ENCODE peak calls at places on chromosome 9, in seven cellular contexts. V is HCT116, S is GM12878, Z is Karpas-422, B is fibroblast of lung, W is endothelial cell of umbilical vein, A is neuronal stem cell. L is an unnamed sample.

GRCh38 chr9:8628771-8629170 is 829.2 kb upstream of the DMAC1 start:
- DNase-seq in V (no peak), S (no peak), Z (no peak), B (no peak), W (no peak), A (no peak), L (no peak)

GRCh38 chr9:36787709-36788108 is 215.0 kb downstream of the MELK start:
- DNase-seq in V (no peak), S (no peak), Z (no peak), B (no peak), W (no peak), A (no peak), L (no peak)

GRCh38 chr9:36976371-36977030 is 57.6 kb downstream of the PAX5 start:
- DNase-seq in V (no peak), S (no peak), Z (no peak), B (no peak), W (no peak), A (no peak), L (no peak)

GRCh38 chr9:96660693-96661248 is 5.7 kb upstream of the PRXL2C start:
- DNase-seq in V (no peak), S (peak; percentile 11), Z (no peak), B (no peak), W (no peak), A (no peak), L (no peak)

GRCh38 chr9:37971107-37971459 is 67.2 kb upstream of the SLC25A51 start:
- DNase-seq in V (no peak), S (no peak), Z (no peak), B (no peak), W (no peak), A (no peak), L (peak; percentile 22)

GRCh38 chr9:81028504-81028903 is 660.8 kb downstream of the TLE1 start:
- DNase-seq in V (peak; percentile 42), S (no peak), Z (no peak), B (peak; percentile 87), W (peak; percentile 61), A (no peak), L (no peak)

GRCh38 chr9:13410566-13411031 is 131.1 kb upstream of the MPDZ start:
- DNase-seq in V (no peak), S (no peak), Z (no peak), B (no peak), W (peak; percentile 80), A (no peak), L (no peak)

GRCh38 chr9:112115955-112116354 is 59.1 kb downstream of the SUSD1 start:
- DNase-seq in V (no peak), S (no peak), Z (no peak), B (no peak), W (no peak), A (no peak), L (no peak)

GRCh38 chr9:78238061-78239038 is 2.5 kb downstream of the CEP78 start:
- DNase-seq in V (no peak), S (no peak), Z (no peak), B (no peak), W (no peak), A (no peak), L (no peak)

GRCh38 chr9:113903514-113904077 is 27.5 kb downstream of the ZNF618 start:
- DNase-seq in V (no peak), S (no peak), Z (no peak), B (no peak), W (no peak), A (no peak), L (no peak)

GRCh38 chr9:115691097-115691496 is 462.5 kb upstream of the PAPPA start:
- DNase-seq in V (no peak), S (no peak), Z (no peak), B (peak; percentile 96), W (no peak), A (no peak), L (no peak)

GRCh38 chr9:36584626-36585460 is 12.1 kb downstream of the MELK start:
- DNase-seq in V (no peak), S (no peak), Z (no peak), B (no peak), W (no peak), A (no peak), L (no peak)

GRCh38 chr9:33750307-33750838 is 45.0 kb upstream of the PRSS3 start:
- DNase-seq in V (no peak), S (no peak), Z (no peak), B (no peak), W (no peak), A (no peak), L (no peak)

GRCh38 chr9:74220327-74220726 is 276.8 kb upstream of the RORB start:
- DNase-seq in V (no peak), S (no peak), Z (no peak), B (no peak), W (no peak), A (no peak), L (no peak)

GRCh38 chr9:121861501-121862180 is 210.2 kb downstream of the DAB2IP start:
- DNase-seq in V (peak; percentile 31), S (no peak), Z (peak; percentile 66), B (no peak), W (peak; percentile 32), A (no peak), L (no peak)

GRCh38 chr9:16361118-16361517 is 509.4 kb downstream of the BNC2 start:
- DNase-seq in V (no peak), S (no peak), Z (no peak), B (no peak), W (no peak), A (no peak), L (no peak)

GRCh38 chr9:120901704-120902103 is 24.7 kb upstream of the PHF19 start:
- DNase-seq in V (no peak), S (no peak), Z (no peak), B (no peak), W (no peak), A (no peak), L (no peak)

GRCh38 chr9:76654575-76654974 is 109.7 kb upstream of the PCA3 start:
- DNase-seq in V (no peak), S (no peak), Z (no peak), B (peak; percentile 97), W (peak; percentile 68), A (no peak), L (no peak)

GRCh38 chr9:112239284-112239683 is 64.2 kb upstream of the SUSD1 start:
- DNase-seq in V (peak; percentile 7), S (no peak), Z (no peak), B (no peak), W (no peak), A (no peak), L (no peak)

GRCh38 chr9:128731691-128732090 is 7.8 kb upstream of the ZDHHC12 start:
- DNase-seq in V (no peak), S (no peak), Z (no peak), B (no peak), W (no peak), A (no peak), L (no peak)

GRCh38 chr9:81113408-81114124 is 575.8 kb downstream of the TLE1 start:
- DNase-seq in V (no peak), S (no peak), Z (no peak), B (no peak), W (no peak), A (no peak), L (no peak)

GRCh38 chr9:841371-842209 is at the start of gene DMRT1:
- DNase-seq in V (no peak), S (no peak), Z (no peak), B (no peak), W (no peak), A (peak; percentile 54), L (no peak)

GRCh38 chr9:129175825-129176633 is 2.0 kb downstream of the IER5L start:
- DNase-seq in V (peak; percentile 89), S (peak; percentile 49), Z (peak; percentile 80), B (peak; percentile 95), W (peak; percentile 84), A (peak; percentile 84), L (peak; percentile 94)

GRCh38 chr9:95044731-95045508 is 272.6 kb downstream of the FANCC start:
- DNase-seq in V (no peak), S (no peak), Z (no peak), B (no peak), W (no peak), A (peak; percentile 69), L (peak; percentile 82)

GRCh38 chr9:6925841-6926240 is 168.1 kb downstream of the KDM4C start:
- DNase-seq in V (no peak), S (no peak), Z (no peak), B (no peak), W (no peak), A (no peak), L (no peak)

GRCh38 chr9:84381508-84381907 is 41.0 kb upstream of the SLC28A3 start:
- DNase-seq in V (no peak), S (no peak), Z (no peak), B (no peak), W (no peak), A (no peak), L (no peak)

GRCh38 chr9:93908591-93909241 is 46.4 kb downstream of the BARX1 start:
- DNase-seq in V (no peak), S (no peak), Z (peak; percentile 61), B (no peak), W (no peak), A (no peak), L (no peak)

GRCh38 chr9:127392976-127393375 is 4.0 kb upstream of the SLC2A8 start:
- DNase-seq in V (no peak), S (no peak), Z (no peak), B (no peak), W (no peak), A (no peak), L (no peak)
- H3K9ac ChIP-seq in V (no peak overlapping the region), S (no peak overlapping the region), Z (no peak overlapping the region), B (no peak overlapping the region), W (no peak overlapping the region), A (no peak overlapping the region), L (no peak overlapping the region)

GRCh38 chr9:22970434-22970975 is 523.9 kb downstream of the DMRTA1 start:
- DNase-seq in V (no peak), S (no peak), Z (no peak), B (no peak), W (no peak), A (no peak), L (no peak)

GRCh38 chr9:22975921-22976320 is 529.3 kb downstream of the DMRTA1 start:
- DNase-seq in V (no peak), S (no peak), Z (no peak), B (no peak), W (peak; percentile 25), A (no peak), L (no peak)

GRCh38 chr9:22976454-22976853 is 529.8 kb downstream of the DMRTA1 start:
- DNase-seq in V (no peak), S (no peak), Z (no peak), B (peak; percentile 3), W (peak; percentile 37), A (no peak), L (no peak)
- H3K4me3 ChIP-seq in V (no peak overlapping the region), S (no peak overlapping the region), Z (no peak overlapping the region), B (no peak overlapping the region), W (no peak overlapping the region), A (no peak overlapping the region), L (no peak overlapping the region)

DNA sequence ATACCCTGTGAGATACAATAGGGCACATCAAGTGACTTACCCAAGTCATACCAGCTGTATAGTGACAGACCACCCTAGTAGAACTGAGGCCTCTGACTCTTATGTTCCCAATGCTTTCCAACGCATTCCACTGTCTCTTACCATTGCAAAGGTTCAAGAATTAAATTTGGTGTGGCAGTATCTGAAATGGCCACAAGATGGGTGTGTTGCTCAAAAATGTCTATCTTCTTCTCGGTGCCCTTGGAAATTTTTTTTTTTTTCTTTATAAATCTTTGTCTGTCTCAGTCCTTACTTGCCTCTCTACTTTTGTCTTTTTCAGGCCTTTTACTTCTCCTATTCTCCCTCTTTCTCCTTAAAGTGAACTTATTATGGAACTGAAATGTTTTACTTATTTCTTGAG is 48.4 kb downstream of the GPR21 start:
- DNase-seq in V (peak; percentile 22), S (peak; percentile 13), Z (peak; percentile 87), B (peak; percentile 58), W (peak; percentile 76), A (peak; percentile 42), L (no peak)
- H3K36me3 ChIP-seq in V (peaks cover 6% of the 10 kb centered on the region), S (peaks cover 13% of the 10 kb centered on the region), Z (peaks cover 15% of the 10 kb centered on the region), B (peaks cover 2% of the 10 kb centered on the region), W (peaks cover 17% of the 10 kb centered on the region), A (peaks cover 98% of the 10 kb centered on the region), L (peaks cover 16% of the 10 kb centered on the region)

GRCh38 chr9:137253717-137254623 is 1.2 kb upstream of the NELFB start:
- DNase-seq in V (no peak), S (no peak), Z (no peak), B (no peak), W (no peak), A (no peak), L (no peak)
- H3K9ac ChIP-seq in V (peak overlapping the region; percentile 88), S (no peak overlapping the region), Z (peak overlapping the region; percentile 81), B (peak overlapping the region; percentile 65), W (peak overlapping the region; percentile 65), A (peak overlapping the region; percentile 94), L (peak overlapping the region; percentile 72)